ENCODE peak calls at places on chromosomes 2 and 18, in four cellular contexts. B is bronchial epithelial cell, R is body of pancreas, U is lung. G is an unnamed sample.
A peak's percentile ranks its signal among the peaks of the same experiment; 100 is the strongest.

GRCh38 chr18:13465126-13465446 is 246.5 kb downstream of the LDLRAD4 start:
- DNase-seq in B (no peak), R (no peak), U (no peak), G (no peak)

GRCh38 chr2:58289029-58289428 is 47.9 kb upstream of the FANCL start:
- DNase-seq in B (peak; percentile 93), R (no peak), U (no peak), G (no peak)

GRCh38 chr2:72031346-72032115 is 116.1 kb downstream of the CYP26B1 start:
- DNase-seq in B (no peak), R (no peak), U (peak; percentile 22), G (peak; percentile 52)

GRCh38 chr18:3692113-3692621 is 242.2 kb downstream of the TGIF1 start:
- DNase-seq in B (no peak), R (no peak), U (no peak), G (no peak)

GRCh38 chr2:239278361-239278760 is 122.5 kb downstream of the HDAC4 start:
- DNase-seq in B (no peak), R (no peak), U (no peak), G (no peak)

GRCh38 chr2:206232287-206233035 is 42.0 kb upstream of the ZDBF2 start:
- DNase-seq in B (no peak), R (no peak), U (no peak), G (no peak)

GRCh38 chr2:8608411-8608954 is 73.4 kb upstream of the ID2 start:
- DNase-seq in B (no peak), R (no peak), U (no peak), G (no peak)

GRCh38 chr2:117967981-117968723 is 45.7 kb downstream of the CCDC93 start:
- DNase-seq in B (no peak), R (no peak), U (no peak), G (no peak)

GRCh38 chr2:14422426-14422825 is 210.1 kb upstream of the LRATD1 start:
- DNase-seq in B (no peak), R (no peak), U (no peak), G (no peak)

GRCh38 chr2:184468826-184469225 is 129.5 kb upstream of the ZNF804A start:
- DNase-seq in B (no peak), R (no peak), U (no peak), G (no peak)

GRCh38 chr2:72539145-72539552 is 286.7 kb downstream of the EXOC6B start:
- DNase-seq in B (no peak), R (no peak), U (no peak), G (no peak)

GRCh38 chr18:27298215-27298804 is 113.2 kb upstream of the CHST9 start:
- DNase-seq in B (peak; percentile 47), R (no peak), U (no peak), G (no peak)

GRCh38 chr2:216596234-216596985 is 36.8 kb upstream of the IGFBP2 start:
- DNase-seq in B (no peak), R (no peak), U (no peak), G (no peak)

GRCh38 chr2:65431417-65432226 is 777 bp downstream of the SPRED2 start:
- DNase-seq in B (no peak), R (peak; percentile 50), U (peak; percentile 47), G (peak; percentile 78)

GRCh38 chr2:127179756-127180155 is 40.3 kb downstream of the CYP27C1 start:
- DNase-seq in B (no peak), R (no peak), U (no peak), G (peak; percentile 17)

GRCh38 chr18:9150116-9150515 is 13.5 kb downstream of the ANKRD12 start:
- DNase-seq in B (no peak), R (no peak), U (no peak), G (no peak)

GRCh38 chr18:58493070-58493469 is 135.8 kb downstream of the ALPK2 start:
- DNase-seq in B (no peak), R (no peak), U (no peak), G (no peak)

GRCh38 chr2:136291871-136292270 is 173.9 kb upstream of the CXCR4 start:
- DNase-seq in B (no peak), R (no peak), U (no peak), G (no peak)

GRCh38 chr2:112784199-112785189 is at the start of gene IL1A:
- DNase-seq in B (peak; percentile 94), R (no peak), U (no peak), G (no peak)

GRCh38 chr2:173048901-173049661 is 26.6 kb upstream of the MAP3K20 start:
- DNase-seq in B (peak; percentile 99), R (peak; percentile 80), U (peak; percentile 60), G (no peak)

GRCh38 chr18:11259421-11259820 is 110.1 kb upstream of the PIEZO2 start:
- DNase-seq in B (no peak), R (no peak), U (peak; percentile 35), G (no peak)

DNA sequence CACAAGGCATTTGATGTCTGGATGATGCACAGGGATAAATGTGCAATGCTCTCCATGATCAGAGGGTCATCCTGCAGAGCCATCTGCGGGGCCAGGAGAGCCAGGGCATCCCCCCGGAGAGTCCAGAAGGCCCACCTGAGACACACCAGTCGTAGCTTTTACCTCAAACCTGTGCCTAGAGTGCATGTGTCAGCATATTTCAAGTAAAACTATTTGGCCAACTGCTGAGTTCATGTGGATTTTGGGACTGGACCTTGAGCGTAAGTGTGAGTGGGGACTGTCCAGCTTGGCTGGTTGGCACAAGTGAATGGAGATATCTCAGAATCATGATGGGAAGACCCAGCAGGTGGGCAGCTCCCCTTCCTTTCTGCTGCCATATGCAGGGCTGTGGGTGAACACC is 147.8 kb upstream of the TPO start:
- DNase-seq in B (no peak), R (no peak), U (no peak), G (no peak)
- TF ChIP-seq CTCF in B (no peak), R (no peak), U (no peak), G (no peak)

GRCh38 chr2:28956890-28957289 is 24.2 kb upstream of the TOGARAM2 start:
- DNase-seq in B (no peak), R (no peak), U (no peak), G (no peak)
- TF ChIP-seq CTCF in B (no peak), R (peak; percentile 46), U (no peak), G (no peak)

DNA sequence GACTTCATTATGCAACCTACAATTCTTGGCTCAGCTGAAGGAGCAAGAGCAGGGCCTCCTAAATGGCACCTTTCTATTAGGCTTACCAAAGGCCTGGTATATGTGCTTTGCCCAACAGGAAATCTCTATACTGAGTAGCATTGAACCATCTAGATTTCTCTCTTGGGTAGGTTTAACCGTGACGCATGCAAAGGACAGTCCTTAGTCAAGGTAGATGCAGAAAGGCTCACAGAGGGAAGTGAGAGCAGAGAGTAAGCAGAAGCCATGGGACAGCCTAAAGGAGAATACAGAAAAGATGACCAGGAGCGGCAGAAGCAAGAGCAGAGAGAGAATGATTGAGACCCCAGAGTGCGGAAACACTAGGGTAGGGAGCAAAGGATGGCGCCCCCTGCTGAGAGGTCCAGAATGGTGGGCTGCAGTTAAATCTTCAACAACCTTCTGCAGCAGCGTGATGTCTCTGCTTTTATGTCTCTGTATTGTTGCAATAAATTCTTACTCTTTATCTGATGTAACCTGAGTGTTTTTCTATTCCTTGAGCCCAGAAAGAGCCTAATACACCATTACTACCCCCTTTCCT is 4.7 kb upstream of the OSBPL1A start:
- DNase-seq in B (no peak), R (no peak), U (no peak), G (no peak)
- TF ChIP-seq CTCF in B (peak; percentile 12), R (no peak), U (no peak), G (no peak)

GRCh38 chr2:211027976-211028375 is 471.6 kb downstream of the CPS1 start:
- DNase-seq in B (no peak), R (no peak), U (no peak), G (no peak)

GRCh38 chr2:211035548-211036185 is 479.3 kb downstream of the CPS1 start:
- DNase-seq in B (peak; percentile 47), R (peak; percentile 11), U (no peak), G (no peak)

DNA sequence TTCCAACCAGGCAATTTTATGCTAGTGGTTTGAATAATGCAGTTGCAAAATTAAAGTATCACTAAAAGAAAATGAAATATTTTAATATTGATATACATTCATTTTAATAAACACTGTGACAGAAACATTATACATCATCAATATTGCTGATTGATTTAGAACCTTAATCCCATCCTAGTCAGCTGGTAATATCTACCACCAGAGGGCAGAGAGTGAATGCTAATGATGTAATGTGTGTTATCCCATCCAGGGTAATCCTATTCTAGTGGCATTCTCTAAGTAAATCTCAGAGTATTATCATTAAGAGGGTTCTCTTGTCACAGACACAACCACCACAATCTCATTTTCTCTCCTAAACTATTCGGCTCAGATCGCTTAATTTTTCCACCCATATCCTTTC is 477.4 kb downstream of the CPS1 start:
- DNase-seq in B (peak; percentile 29), R (no peak), U (no peak), G (no peak)
- TF ChIP-seq CTCF in B (peak; percentile 13), R (peak; percentile 9), U (no peak), G (no peak)

GRCh38 chr2:28664120-28664842 is 87.3 kb upstream of the PPP1CB start:
- DNase-seq in B (no peak), R (peak; percentile 75), U (no peak), G (no peak)

GRCh38 chr2:28662468-28663095 is 89.0 kb upstream of the PPP1CB start:
- DNase-seq in B (peak; percentile 45), R (peak; percentile 42), U (no peak), G (peak; percentile 91)

GRCh38 chr2:28662044-28662443 is 89.6 kb upstream of the PPP1CB start:
- DNase-seq in B (peak; percentile 71), R (peak; percentile 70), U (no peak), G (no peak)

GRCh38 chr2:28661589-28662001 is 90.0 kb upstream of the PPP1CB start:
- DNase-seq in B (peak; percentile 43), R (peak; percentile 83), U (peak; percentile 76), G (peak; percentile 87)

GRCh38 chr2:28663359-28663758 is 88.3 kb upstream of the PPP1CB start:
- DNase-seq in B (no peak), R (no peak), U (no peak), G (no peak)
- TF ChIP-seq CTCF in B (peak; percentile 9), R (no peak), U (no peak), G (peak; percentile 14)

GRCh38 chr18:36899289-36899688 is 70.4 kb downstream of the KIAA1328 start:
- DNase-seq in B (peak; percentile 7), R (no peak), U (no peak), G (no peak)
- TF ChIP-seq CTCF in B (no peak), R (no peak), U (no peak), G (no peak)

GRCh38 chr2:120205901-120206581 is 17.2 kb downstream of the TMEM185B start:
- DNase-seq in B (no peak), R (no peak), U (no peak), G (no peak)
- TF ChIP-seq CTCF in B (peak; percentile 34), R (no peak), U (no peak), G (no peak)

GRCh38 chr2:217902281-217903141 is 100.3 kb downstream of the TNS1 start:
- DNase-seq in B (peak; percentile 90), R (peak; percentile 84), U (peak; percentile 79), G (peak; percentile 95)

GRCh38 chr2:217904614-217904965 is 98.2 kb downstream of the TNS1 start:
- DNase-seq in B (no peak), R (no peak), U (no peak), G (no peak)

GRCh38 chr2:217903142-217903858 is 99.5 kb downstream of the TNS1 start:
- DNase-seq in B (no peak), R (no peak), U (no peak), G (no peak)

GRCh38 chr2:217905395-217905794 is 97.4 kb downstream of the TNS1 start:
- DNase-seq in B (no peak), R (no peak), U (no peak), G (peak; percentile 88)

GRCh38 chr2:217903859-217904613 is 98.8 kb downstream of the TNS1 start:
- DNase-seq in B (no peak), R (peak; percentile 91), U (peak; percentile 64), G (peak; percentile 95)
- TF ChIP-seq CTCF in B (no peak), R (no peak), U (no peak), G (no peak)

G was measured in coronary artery.